ENCODE peak calls at places on chromosomes 13 and 19, in seven cellular contexts. S is fibroblast of the aortic adventitia, X is astrocyte of the spinal cord, K is lung, T is mucosa of descending colon, R is IMR-90, D is neural progenitor cell. L is an unnamed sample.

GRCh38 chr13:110535526-110535925 is 26.0 kb downstream of the RAB20 start:
- DNase-seq in S (no peak), X (no peak), K (no peak), T (no peak), R (no peak), D (no peak), L (no peak)

GRCh38 chr13:99371956-99372355 is 64.8 kb upstream of the GPR183 start:
- DNase-seq in S (no peak), X (no peak), K (no peak), T (no peak), R (no peak), D (no peak), L (no peak)

GRCh38 chr19:18650468-18651001 is 13.7 kb downstream of the KLHL26 start:
- DNase-seq in S (peak), X (peak), K (peak), T (peak), R (peak), D (peak), L (no peak)

GRCh38 chr13:77918391-77919261 is at the start of gene EDNRB:
- DNase-seq in S (peak), X (peak), K (peak), T (peak), R (peak), D (peak), L (no peak)

GRCh38 chr13:60080871-60081270 is 82.9 kb downstream of the DIAPH3 start:
- DNase-seq in S (no peak), X (no peak), K (no peak), T (no peak), R (no peak), D (no peak), L (no peak)

GRCh38 chr13:114128624-114129522 is 3.5 kb downstream of the RASA3 start:
- DNase-seq in S (peak), X (peak), K (peak), T (peak), R (peak), D (no peak), L (peak)

GRCh38 chr13:67048793-67049150 is 181.4 kb downstream of the PCDH9 start:
- DNase-seq in S (peak), X (peak), K (no peak), T (no peak), R (peak), D (no peak), L (no peak)

GRCh38 chr13:52010890-52011689 is at the start of gene ATP7B:
- DNase-seq in S (no peak), X (peak), K (no peak), T (peak), R (no peak), D (peak), L (peak)

GRCh38 chr13:76812971-76813691 is 73.1 kb downstream of the KCTD12 start:
- DNase-seq in S (peak), X (no peak), K (no peak), T (no peak), R (no peak), D (no peak), L (no peak)

GRCh38 chr13:51589793-51590192 is 5.5 kb downstream of the WDFY2 start:
- DNase-seq in S (no peak), X (no peak), K (no peak), T (no peak), R (no peak), D (no peak), L (no peak)

GRCh38 chr13:100394005-100394695 is 194.4 kb downstream of the GGACT start:
- DNase-seq in S (peak), X (peak), K (no peak), T (no peak), R (peak), D (no peak), L (peak)

GRCh38 chr13:110499621-110500281 is 61.8 kb downstream of the RAB20 start:
- DNase-seq in S (no peak), X (peak), K (no peak), T (no peak), R (peak), D (no peak), L (no peak)

GRCh38 chr13:44768775-44769578 is 192.8 kb upstream of the TSC22D1 start:
- DNase-seq in S (peak), X (no peak), K (no peak), T (no peak), R (peak), D (no peak), L (peak)

GRCh38 chr19:44746946-44747738 is 1.4 kb upstream of the BCL3 start:
- DNase-seq in S (peak), X (peak), K (peak), T (peak), R (peak), D (peak), L (peak)

GRCh38 chr13:40585911-40586471 is 80.5 kb downstream of the FOXO1 start:
- DNase-seq in S (no peak), X (no peak), K (no peak), T (no peak), R (no peak), D (no peak), L (no peak)

GRCh38 chr19:48633148-48634035 is 3.8 kb downstream of the DBP start:
- DNase-seq in S (no peak), X (no peak), K (no peak), T (peak), R (no peak), D (no peak), L (no peak)

GRCh38 chr13:47598340-47598911 is 402.6 kb downstream of the SUCLA2 start:
- DNase-seq in S (peak), X (peak), K (no peak), T (no peak), R (peak), D (no peak), L (no peak)

GRCh38 chr19:18685597-18686164 is 2.2 kb downstream of the CRTC1 start:
- DNase-seq in S (peak), X (no peak), K (no peak), T (no peak), R (peak), D (no peak), L (no peak)

GRCh38 chr19:53432088-53432661 is 391 bp downstream of the ZNF761 start:
- DNase-seq in S (peak), X (no peak), K (peak), T (peak), R (peak), D (peak), L (no peak)

GRCh38 chr13:45690636-45691035 is 11.5 kb upstream of the CBY2 start:
- DNase-seq in S (no peak), X (no peak), K (no peak), T (no peak), R (no peak), D (no peak), L (no peak)

GRCh38 chr13:30192320-30193093 is 114.8 kb downstream of the KATNAL1 start:
- DNase-seq in S (no peak), X (no peak), K (no peak), T (no peak), R (no peak), D (no peak), L (no peak)

GRCh38 chr19:55542292-55542855 is 3.0 kb downstream of the SBK3 start:
- DNase-seq in S (no peak), X (no peak), K (no peak), T (no peak), R (no peak), D (no peak), L (no peak)

GRCh38 chr13:29260684-29261083 is 334.8 kb downstream of the SLC7A1 start:
- DNase-seq in S (no peak), X (no peak), K (no peak), T (no peak), R (no peak), D (no peak), L (no peak)

GRCh38 chr19:10270180-10270615 is 722 bp upstream of the ICAM1 start:
- DNase-seq in S (no peak), X (no peak), K (peak), T (peak), R (no peak), D (peak), L (peak)

GRCh38 chr13:29294869-29295268 is 300.6 kb downstream of the SLC7A1 start:
- DNase-seq in S (no peak), X (no peak), K (no peak), T (no peak), R (no peak), D (no peak), L (no peak)

GRCh38 chr13:75250526-75251183 is 231.3 kb downstream of the TBC1D4 start:
- DNase-seq in S (peak), X (peak), K (no peak), T (no peak), R (peak), D (no peak), L (no peak)

GRCh38 chr13:113938716-113939115 is 35.2 kb downstream of the C13orf46 start:
- DNase-seq in S (no peak), X (no peak), K (no peak), T (no peak), R (no peak), D (no peak), L (no peak)

DNA sequence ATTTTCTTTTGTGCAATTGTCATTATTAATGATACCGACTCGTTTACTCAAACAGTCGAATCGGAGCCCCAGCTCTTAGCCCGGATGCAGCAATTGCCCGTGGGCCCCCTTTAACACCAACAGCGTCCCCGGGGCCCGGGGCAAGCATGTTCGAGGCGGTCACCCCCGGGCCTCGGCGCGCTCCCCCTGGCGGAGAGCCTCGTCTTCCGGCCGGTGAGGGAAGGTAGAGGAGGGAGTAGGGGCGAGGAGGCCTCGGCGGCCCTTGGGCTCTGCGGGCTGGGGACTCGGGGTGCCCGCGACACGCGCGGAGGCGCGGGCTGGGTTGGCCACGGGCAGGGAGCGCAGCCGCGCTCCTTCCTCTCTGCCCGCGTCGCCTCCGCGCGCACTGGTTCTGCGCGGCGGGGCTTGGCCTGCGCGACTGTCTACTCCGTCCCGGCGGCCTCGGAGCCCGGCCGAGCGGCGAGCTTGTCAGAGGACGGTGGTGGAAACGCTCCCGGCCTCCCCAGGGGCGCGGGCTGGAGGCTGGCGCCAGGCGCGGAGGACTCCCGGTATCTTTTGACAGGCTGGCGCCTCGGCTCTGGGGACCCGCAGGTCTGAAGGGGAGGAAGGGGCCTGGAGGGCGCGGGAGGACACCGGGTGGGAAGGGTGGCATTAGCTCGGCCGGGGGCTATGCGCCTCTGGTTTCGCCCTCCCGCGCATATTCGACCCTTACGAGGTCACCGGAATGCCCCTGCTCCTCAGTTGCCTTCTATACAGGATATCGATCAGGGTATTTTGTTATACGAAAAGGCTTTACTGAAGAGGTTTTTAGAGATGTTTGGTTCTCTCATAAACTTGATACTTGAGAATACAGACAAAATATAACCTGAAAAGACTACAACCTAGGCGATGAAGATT is 1.5 kb downstream of the BIVM start:
- DNase-seq in S (peak), X (peak), K (peak), T (peak), R (peak), D (peak), L (peak)
- TF ChIP-seq CTCF in S (peak), X (peak), K (peak), T (peak), R (peak), D (peak), L (peak)

DNA sequence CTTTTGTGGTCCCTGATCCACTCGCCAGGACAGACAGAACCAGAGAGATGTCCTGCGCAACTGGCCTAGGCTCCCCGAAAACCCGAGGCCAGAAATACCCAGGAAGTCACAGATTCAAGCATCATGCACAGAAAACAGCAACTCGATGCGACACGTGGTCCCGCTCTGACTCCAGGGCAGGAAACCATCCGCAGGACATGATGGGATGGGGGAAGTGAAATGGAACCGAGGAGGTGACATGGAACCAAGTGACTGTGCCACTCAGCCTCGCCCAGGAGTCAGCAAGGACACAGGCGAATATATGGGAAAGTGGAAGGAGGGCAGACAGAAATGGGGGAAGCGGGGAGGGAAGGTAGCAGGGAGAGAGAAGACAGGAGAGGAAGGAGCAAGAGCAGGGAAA is 1.1 kb downstream of the ZSCAN18 start:
- DNase-seq in S (no peak), X (no peak), K (no peak), T (no peak), R (no peak), D (no peak), L (no peak)
- H3K4me3 ChIP-seq in S (peak), X (no peak), K (peak), T (no peak), R (no peak), D (peak), L (no peak)

GRCh38 chr19:32977269-32977668 is 5.2 kb downstream of the FAAP24 start:
- DNase-seq in S (no peak), X (no peak), K (no peak), T (peak), R (peak), D (no peak), L (no peak)

GRCh38 chr19:32971715-32972540 is at the start of the genes CEP89 and FAAP24:
- DNase-seq in S (peak), X (peak), K (peak), T (peak), R (peak), D (peak), L (peak)

GRCh38 chr19:32971012-32971595 is 654 bp downstream of the CEP89 start:
- DNase-seq in S (no peak), X (no peak), K (no peak), T (no peak), R (no peak), D (no peak), L (no peak)

DNA sequence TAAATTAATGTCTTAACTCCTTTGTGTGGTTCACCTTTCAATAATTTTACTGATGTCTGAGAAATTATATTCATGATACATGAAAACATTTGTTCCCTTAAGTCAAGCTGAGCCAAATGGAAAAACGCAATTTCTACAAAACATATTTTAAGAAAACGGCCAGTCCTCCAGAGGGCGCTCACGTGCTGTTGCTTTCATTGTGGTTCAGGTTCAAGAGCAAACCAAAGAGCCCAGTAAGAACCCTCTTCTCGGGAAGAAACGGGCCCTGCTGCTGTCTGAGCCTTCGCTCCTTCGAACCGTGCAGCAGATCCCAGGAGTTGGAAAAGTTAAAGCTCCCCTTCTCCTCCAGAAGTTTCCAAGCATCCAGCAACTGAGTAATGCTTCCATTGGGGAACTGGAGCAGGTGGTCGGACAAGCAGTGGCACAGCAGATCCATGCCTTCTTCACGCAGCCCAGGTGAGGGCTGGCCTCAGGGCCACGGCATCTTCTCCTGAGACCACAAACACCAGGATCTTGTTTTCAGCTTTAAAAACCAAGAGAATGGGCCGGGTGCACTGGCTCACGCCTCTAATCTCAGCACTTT is 4.3 kb downstream of the FAAP24 start:
- DNase-seq in S (peak), X (peak), K (peak), T (peak), R (peak), D (peak), L (no peak)
- TF ChIP-seq CTCF in S (peak), X (peak), K (peak), T (peak), R (peak), D (peak), L (peak)

GRCh38 chr13:103236213-103236612 is 170.0 kb upstream of the SLC10A2 start:
- DNase-seq in S (peak), X (peak), K (no peak), T (no peak), R (no peak), D (no peak), L (no peak)
- H3K4me3 ChIP-seq in S (no peak), X (no peak), K (no peak), T (no peak), R (no peak), D (no peak), L (no peak)

GRCh38 chr19:897442-898039 is 4.3 kb downstream of the RNU6-9 start:
- DNase-seq in S (no peak), X (no peak), K (no peak), T (no peak), R (no peak), D (peak), L (no peak)
- TF ChIP-seq CTCF in S (no peak), X (peak), K (no peak), T (no peak), R (no peak), D (peak), L (no peak)

L was measured in GM06990.